ENCODE peak calls at places on chromosomes 3 and 15, in nine cellular contexts. J is hepatocyte, N is substantia nigra, X is brain microvascular endothelial cell, V is lower lobe of right lung, C is esophagus squamous epithelium, K is uterus, Q is lung, I is tibial artery. A is an unnamed sample.

GRCh38 chr3:71875461-71875947 is 90.6 kb upstream of the PROK2 start:
- DNase-seq in I (peak), X (peak), C (no peak), V (peak), Q (peak), J (peak), K (peak), N (peak), A (peak)

GRCh38 chr3:67094769-67095168 is 96.7 kb downstream of the KBTBD8 start:
- DNase-seq in N (no peak), I (no peak), C (no peak), V (no peak), X (no peak), Q (no peak), J (peak), K (no peak), A (peak)

GRCh38 chr3:45665101-45665572 is 24.1 kb upstream of the SACM1L start:
- DNase-seq in I (no peak), J (peak), X (no peak), Q (no peak), K (no peak), N (no peak), V (no peak), C (no peak), A (peak)

GRCh38 chr15:67542192-67542461 is 376 bp upstream of the MAP2K5 start:
- DNase-seq in N (no peak), J (peak), K (no peak), V (no peak), Q (no peak), C (no peak), I (no peak), X (no peak), A (no peak)

GRCh38 chr3:30760040-30760439 is 134.4 kb downstream of the GADL1 start:
- DNase-seq in Q (no peak), V (no peak), N (no peak), X (no peak), K (no peak), J (no peak), I (no peak), C (no peak), A (no peak)

GRCh38 chr15:65529754-65530317 is 427 bp upstream of the HACD3 start:
- DNase-seq in N (no peak), C (no peak), X (no peak), V (no peak), J (no peak), I (no peak), Q (no peak), K (no peak), A (no peak)

GRCh38 chr3:177150970-177151627 is 46.2 kb downstream of the TBL1XR1 start:
- DNase-seq in K (no peak), J (peak), X (peak), I (no peak), N (no peak), C (no peak), V (no peak), Q (no peak), A (no peak)

GRCh38 chr3:42672495-42672894 is 12.8 kb upstream of the KLHL40 start:
- DNase-seq in X (no peak), K (no peak), V (no peak), J (no peak), C (no peak), I (no peak), Q (no peak), N (no peak), A (no peak)

GRCh38 chr3:115052906-115053305 is 94.2 kb downstream of the ZBTB20 start:
- DNase-seq in K (no peak), Q (no peak), C (no peak), I (no peak), N (no peak), V (no peak), X (no peak), J (no peak), A (no peak)

GRCh38 chr3:19799115-19799514 is 134.9 kb downstream of the EFHB start:
- DNase-seq in V (no peak), I (no peak), Q (no peak), X (no peak), K (no peak), C (no peak), N (no peak), J (no peak), A (no peak)

GRCh38 chr15:63870403-63871209 is 36.9 kb upstream of the HERC1 start:
- DNase-seq in V (no peak), C (no peak), Q (no peak), K (no peak), J (peak), I (no peak), X (peak), N (no peak), A (peak)

GRCh38 chr3:143306419-143306818 is 186.8 kb downstream of the CHST2 start:
- DNase-seq in I (no peak), X (no peak), Q (no peak), J (peak), C (no peak), K (no peak), N (no peak), V (no peak), A (no peak)

GRCh38 chr3:48798998-48799397 is 48.7 kb downstream of the PRKAR2A start:
- DNase-seq in N (no peak), V (no peak), K (no peak), C (no peak), X (no peak), J (no peak), I (no peak), Q (no peak), A (peak)

GRCh38 chr3:49158108-49158709 is 7.9 kb downstream of the CCDC71 start:
- DNase-seq in N (no peak), I (no peak), Q (peak), V (peak), X (no peak), J (peak), K (no peak), C (no peak), A (peak)

GRCh38 chr15:63234479-63234878 is 42.9 kb upstream of the APH1B start:
- DNase-seq in C (no peak), K (peak), V (peak), J (peak), I (peak), Q (peak), N (peak), X (peak), A (peak)

GRCh38 chr3:149273096-149273751 is 51.6 kb upstream of the CP start:
- DNase-seq in N (no peak), I (no peak), V (no peak), J (peak), X (peak), C (no peak), Q (peak), K (peak), A (peak)

GRCh38 chr3:8767667-8768363 is 1.6 kb downstream of the OXTR start:
- DNase-seq in X (no peak), K (no peak), Q (no peak), C (no peak), V (no peak), I (no peak), J (peak), N (no peak), A (peak)

GRCh38 chr15:99716540-99716939 is 16.7 kb downstream of the LYSMD4 start:
- DNase-seq in Q (no peak), V (no peak), X (no peak), N (no peak), J (no peak), C (no peak), I (no peak), K (no peak), A (no peak)

GRCh38 chr3:14248849-14249523 is 70.4 kb downstream of the LSM3 start:
- DNase-seq in Q (no peak), K (peak), N (peak), C (no peak), I (no peak), X (no peak), J (no peak), V (no peak), A (peak)

GRCh38 chr3:153623834-153624233 is 461.8 kb downstream of the RAP2B start:
- DNase-seq in C (no peak), V (no peak), X (no peak), Q (no peak), K (no peak), J (no peak), I (no peak), N (no peak), A (no peak)

GRCh38 chr3:56874269-56874668 is 72.5 kb upstream of the ARHGEF3 start:
- DNase-seq in V (no peak), K (no peak), I (no peak), N (no peak), X (no peak), C (no peak), Q (no peak), J (no peak), A (no peak)

GRCh38 chr3:187290561-187290960 is 976 bp downstream of the MASP1 start:
- DNase-seq in N (no peak), X (no peak), Q (no peak), I (no peak), J (no peak), C (no peak), K (no peak), V (no peak), A (no peak)

GRCh38 chr15:24924153-24924552 is 30.6 kb upstream of the SNRPN start:
- DNase-seq in X (no peak), V (no peak), K (no peak), Q (no peak), C (no peak), N (no peak), J (no peak), I (no peak), A (no peak)

GRCh38 chr15:79977431-79977940 is 6.5 kb upstream of the BCL2A1 start:
- DNase-seq in I (no peak), K (no peak), N (no peak), C (no peak), X (no peak), V (peak), Q (no peak), J (no peak), A (no peak)

GRCh38 chr3:43256714-43257461 is 29.5 kb upstream of the SNRK start:
- DNase-seq in X (no peak), N (no peak), Q (peak), K (no peak), C (no peak), J (no peak), V (no peak), I (no peak), A (no peak)

DNA sequence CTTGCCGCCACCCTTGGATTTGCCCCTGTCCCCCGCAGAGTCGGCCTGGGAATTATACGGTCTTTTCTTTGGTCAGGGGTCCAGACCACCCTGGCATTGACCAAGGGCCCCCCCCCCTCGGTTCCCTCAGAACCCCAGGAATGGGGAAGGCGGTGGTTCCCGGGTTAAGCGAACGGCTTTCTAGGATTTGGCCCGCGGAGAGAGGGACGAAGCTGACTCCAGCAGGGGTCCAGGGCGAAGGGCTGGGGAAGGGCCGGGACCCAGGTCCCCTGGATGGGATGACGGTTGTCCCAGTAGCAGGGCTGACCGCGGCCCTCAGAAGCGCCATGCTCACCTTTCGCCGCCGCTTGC is 282 bp downstream of the RRP9 start:
- DNase-seq in N (no peak), C (no peak), X (no peak), I (no peak), V (no peak), J (no peak), K (no peak), Q (no peak), A (no peak)
- H3K27ac ChIP-seq in N (peak), C (peak), X (no peak), I (peak), V (peak), J (peak), K (no peak), Q (peak), A (no peak)

DNA sequence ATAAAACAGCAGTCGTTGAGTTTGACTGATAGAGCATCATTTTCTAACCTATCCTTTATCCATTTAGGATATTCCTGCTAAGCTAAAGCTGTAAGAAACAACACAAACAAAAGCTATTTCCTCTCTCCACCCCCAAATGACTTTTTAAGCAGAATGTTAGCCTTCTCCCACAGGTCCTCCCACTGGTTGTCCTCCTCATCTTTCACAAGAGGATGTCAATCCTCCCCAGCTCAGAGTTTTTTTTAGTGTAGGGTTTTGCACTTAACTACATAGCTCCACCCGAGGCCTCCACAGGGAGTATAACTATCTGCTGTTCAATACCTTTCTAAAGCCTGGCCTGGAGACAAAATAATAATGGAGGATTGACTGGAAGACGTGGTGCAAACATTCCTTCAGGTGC is 7.8 kb downstream of the SETMAR start:
- DNase-seq in C (no peak), J (no peak), N (no peak), K (no peak), I (no peak), V (no peak), Q (no peak), X (no peak), A (no peak)
- H3K27ac ChIP-seq in C (no peak), J (no peak), N (no peak), K (peak), I (no peak), V (no peak), Q (no peak), X (no peak), A (no peak)

GRCh38 chr15:53203454-53203853 is 413.3 kb upstream of the ONECUT1 start:
- DNase-seq in K (no peak), N (no peak), Q (no peak), C (no peak), J (no peak), I (no peak), V (no peak), X (no peak), A (no peak)

GRCh38 chr15:53208759-53209158 is 418.6 kb upstream of the ONECUT1 start:
- DNase-seq in K (no peak), N (no peak), J (no peak), V (no peak), Q (no peak), X (no peak), C (no peak), I (no peak), A (no peak)

GRCh38 chr15:53197426-53197839 is 407.3 kb upstream of the ONECUT1 start:
- DNase-seq in V (peak), Q (peak), J (peak), X (peak), K (peak), C (no peak), N (peak), I (peak), A (peak)

DNA sequence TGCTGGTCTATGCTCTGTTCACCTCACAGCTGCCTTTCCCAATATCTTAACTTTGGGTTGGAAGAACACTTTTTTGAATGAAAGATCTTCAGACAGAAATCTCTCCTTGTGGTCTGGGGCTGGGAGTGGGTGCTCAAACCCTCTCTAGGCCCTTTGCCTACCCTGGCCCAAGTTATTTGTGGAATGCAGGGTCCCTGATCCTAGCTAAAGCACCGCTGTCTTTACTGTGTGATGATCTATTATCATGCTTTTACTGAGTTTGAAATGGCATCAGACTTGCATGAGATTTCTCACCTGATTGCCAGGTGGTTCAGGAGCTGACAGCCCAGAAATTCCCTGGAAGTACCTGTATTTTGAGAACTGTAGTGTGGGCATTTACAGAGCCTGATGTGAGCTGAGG is 412.7 kb upstream of the ONECUT1 start:
- DNase-seq in I (no peak), N (no peak), K (no peak), J (no peak), X (no peak), C (no peak), V (no peak), Q (no peak), A (no peak)
- H3K27ac ChIP-seq in I (no peak), N (no peak), K (no peak), J (no peak), X (no peak), C (no peak), V (no peak), Q (no peak), A (no peak)

GRCh38 chr3:132549169-132549568 is 47.9 kb upstream of the ACKR4 start:
- DNase-seq in C (no peak), X (no peak), K (no peak), J (no peak), V (no peak), N (no peak), Q (no peak), I (no peak), A (peak)
- H3K27ac ChIP-seq in C (no peak), X (no peak), K (no peak), J (no peak), V (no peak), N (no peak), Q (no peak), I (no peak), A (no peak)

GRCh38 chr15:47616876-47617275 is 100.4 kb upstream of the SEMA6D start:
- DNase-seq in X (no peak), J (no peak), C (no peak), V (no peak), K (no peak), Q (no peak), N (no peak), I (no peak), A (no peak)

GRCh38 chr15:47624503-47624902 is 92.8 kb upstream of the SEMA6D start:
- DNase-seq in C (no peak), I (no peak), K (no peak), X (no peak), J (no peak), N (no peak), Q (no peak), V (no peak), A (no peak)

GRCh38 chr15:47618216-47618615 is 99.1 kb upstream of the SEMA6D start:
- DNase-seq in V (no peak), X (no peak), N (peak), Q (no peak), C (no peak), K (no peak), J (no peak), I (no peak), A (no peak)

GRCh38 chr15:47622058-47622457 is 95.2 kb upstream of the SEMA6D start:
- DNase-seq in X (no peak), K (no peak), Q (no peak), I (no peak), J (no peak), N (no peak), C (no peak), V (no peak), A (no peak)

GRCh38 chr15:47620960-47621681 is 96.2 kb upstream of the SEMA6D start:
- DNase-seq in V (no peak), Q (no peak), I (no peak), C (no peak), J (no peak), X (no peak), N (no peak), K (no peak), A (no peak)
- H3K27ac ChIP-seq in V (no peak), Q (no peak), I (no peak), C (no peak), J (no peak), X (no peak), N (no peak), K (no peak), A (no peak)

GRCh38 chr15:41476416-41477048 is 17.1 kb upstream of the ITPKA start:
- DNase-seq in X (no peak), C (no peak), J (no peak), V (no peak), Q (no peak), K (no peak), I (no peak), N (no peak), A (no peak)
- H3K27ac ChIP-seq in X (no peak), C (no peak), J (peak), V (no peak), Q (no peak), K (no peak), I (no peak), N (no peak), A (no peak)

DNA sequence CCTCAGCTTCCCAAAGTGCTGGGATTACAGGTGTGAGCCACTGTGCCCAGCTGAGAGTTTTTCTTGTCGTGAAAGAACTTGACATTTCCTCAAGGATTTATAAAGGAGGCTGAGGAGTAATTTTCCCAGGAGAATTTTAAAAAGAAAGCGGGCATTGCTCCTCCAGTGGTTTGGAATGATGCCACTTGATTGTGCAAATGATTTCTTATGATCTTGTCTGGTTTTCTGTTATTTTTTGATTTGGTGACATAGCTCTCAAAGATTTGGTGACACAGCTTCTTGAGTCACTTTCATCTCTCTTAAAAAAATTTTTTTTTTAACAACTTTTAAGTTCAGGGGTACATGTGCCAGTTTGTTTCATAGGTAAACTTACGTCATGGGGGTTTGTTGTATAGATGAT is 24.6 kb upstream of the NFKBIZ start:
- DNase-seq in I (no peak), Q (no peak), K (no peak), V (no peak), C (no peak), X (no peak), J (no peak), N (no peak), A (no peak)
- H3K27ac ChIP-seq in I (peak), Q (no peak), K (peak), V (no peak), C (no peak), X (no peak), J (no peak), N (no peak), A (no peak)

DNA sequence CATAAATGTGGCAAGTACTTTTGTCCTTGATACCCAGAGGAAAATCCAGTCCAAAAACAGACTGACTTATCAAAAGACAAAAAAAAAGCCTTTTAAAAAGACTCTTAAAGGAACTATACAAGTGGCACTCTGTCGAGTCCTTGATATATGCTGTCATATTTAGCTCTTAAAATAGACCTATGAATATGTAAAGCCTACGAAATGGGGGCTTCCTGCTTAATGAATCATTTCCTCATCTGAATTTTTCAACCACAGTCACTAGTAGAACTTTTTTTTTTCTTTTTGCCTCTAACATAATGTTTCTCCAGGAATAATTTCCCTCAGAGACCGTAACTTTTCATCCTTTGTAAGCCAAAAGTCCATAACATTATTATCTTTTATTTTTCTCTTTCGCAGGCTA is 95.8 kb downstream of the P3H2 start:
- DNase-seq in V (no peak), J (no peak), I (no peak), C (no peak), N (no peak), K (no peak), Q (no peak), X (peak), A (no peak)
- H3K27ac ChIP-seq in V (no peak), J (no peak), I (no peak), C (no peak), N (no peak), K (no peak), Q (no peak), X (peak), A (no peak)